ENCODE peak calls at places on chromosomes 5 and 9, in seven cellular contexts. G is kidney tubule cell, L is T-helper 2 cell, J is upper lobe of right lung, C is hepatocyte, M is MCF 10A, O is NCI-H1417. Z is an unnamed sample.

GRCh38 chr5:998276-998974 is 10.2 kb upstream of the NKD2 start:
- DNase-seq in G (no peak), L (no peak), J (peak; percentile 58), C (no peak), M (no peak), O (no peak), Z (no peak)

GRCh38 chr9:112007575-112008240 is 111.1 kb downstream of the UGCG start:
- DNase-seq in G (peak; percentile 57), L (no peak), J (no peak), C (no peak), M (no peak), O (no peak), Z (no peak)

GRCh38 chr5:141223112-141223783 is at the start of gene PCDHB14:
- DNase-seq in G (peak; percentile 34), L (no peak), J (no peak), C (peak; percentile 21), M (peak; percentile 79), O (no peak), Z (no peak)

GRCh38 chr5:56264417-56265025 is 31.4 kb upstream of the ANKRD55 start:
- DNase-seq in G (peak; percentile 71), L (no peak), J (no peak), C (peak; percentile 55), M (peak; percentile 79), O (no peak), Z (no peak)

GRCh38 chr5:115418788-115419187 is 122.3 kb upstream of the CCDC112 start:
- DNase-seq in G (peak; percentile 17), L (no peak), J (no peak), C (peak; percentile 64), M (peak; percentile 45), O (peak; percentile 47), Z (no peak)

GRCh38 chr9:16828335-16829281 is 41.9 kb downstream of the BNC2 start:
- DNase-seq in G (peak; percentile 80), L (no peak), J (no peak), C (peak; percentile 67), M (no peak), O (no peak), Z (peak; percentile 38)

GRCh38 chr5:74510476-74510875 is 130.1 kb downstream of the ENC1 start:
- DNase-seq in G (no peak), L (no peak), J (no peak), C (no peak), M (no peak), O (no peak), Z (no peak)

GRCh38 chr5:150129813-150130492 is 25.7 kb downstream of the PDGFRB start:
- DNase-seq in G (peak; percentile 72), L (peak; percentile 17), J (peak; percentile 82), C (peak; percentile 81), M (peak; percentile 90), O (peak; percentile 11), Z (peak; percentile 68)

GRCh38 chr9:135095470-135096407 is 8.3 kb downstream of the OLFM1 start:
- DNase-seq in G (no peak), L (no peak), J (no peak), C (no peak), M (no peak), O (no peak), Z (no peak)

GRCh38 chr5:165579911-165580310 is 2074.5 kb downstream of the MAT2B start:
- DNase-seq in G (peak; percentile 9), L (no peak), J (no peak), C (no peak), M (peak; percentile 53), O (no peak), Z (no peak)

GRCh38 chr5:148934895-148935400 is 108.5 kb downstream of the ADRB2 start:
- DNase-seq in G (no peak), L (no peak), J (no peak), C (no peak), M (no peak), O (no peak), Z (no peak)

GRCh38 chr5:374631-375335 is 53.3 kb downstream of the AHRR start:
- DNase-seq in G (no peak), L (no peak), J (peak; percentile 61), C (no peak), M (no peak), O (no peak), Z (peak; percentile 38)

Z was measured in mesothelial cell of epicardium.